ENCODE peak calls at places on chromosomes 5 and 9, in five cellular contexts. I is hepatocyte, Z is fibroblast of lung, P is IMR-90, Q is A549. M is an unnamed sample.

GRCh38 chr9:2764371-2764770 is 47.1 kb downstream of the KCNV2 start:
- DNase-seq in P (peak; percentile 31), Q (no peak), I (no peak), Z (no peak), M (no peak)

GRCh38 chr9:4353236-4353635 is 53.4 kb upstream of the GLIS3 start:
- DNase-seq in I (peak; percentile 31), Q (no peak), P (no peak), Z (no peak), M (no peak)

GRCh38 chr9:120873512-120873911 is 3.5 kb downstream of the PHF19 start:
- DNase-seq in I (peak; percentile 81), Q (peak; percentile 73), Z (no peak), P (no peak), M (peak; percentile 59)

GRCh38 chr5:135438712-135439111 is 8.4 kb downstream of the DCANP1 start:
- DNase-seq in I (no peak), Z (no peak), Q (no peak), P (no peak), M (no peak)

GRCh38 chr5:109218767-109219166 is 191.0 kb downstream of the PJA2 start:
- DNase-seq in I (no peak), Q (no peak), P (no peak), Z (no peak), M (no peak)

GRCh38 chr5:98581416-98581999 is 192.0 kb upstream of the RGMB start:
- DNase-seq in I (no peak), Q (no peak), P (peak; percentile 57), Z (peak; percentile 54), M (no peak)

GRCh38 chr9:70411930-70412677 is 2.4 kb downstream of the KLF9 start:
- DNase-seq in Z (peak; percentile 94), I (peak; percentile 62), Q (no peak), P (peak; percentile 71), M (no peak)

GRCh38 chr9:113444736-113445135 is 18.8 kb upstream of the RGS3 start:
- DNase-seq in Z (no peak), I (no peak), P (no peak), Q (no peak), M (no peak)

GRCh38 chr5:40033411-40033810 is 608.6 kb upstream of the DAB2 start:
- DNase-seq in P (no peak), I (no peak), Q (no peak), Z (no peak), M (peak; percentile 76)

GRCh38 chr9:113350937-113351336 is 1.6 kb downstream of the BSPRY start:
- DNase-seq in Q (no peak), I (no peak), Z (no peak), P (no peak), M (no peak)

GRCh38 chr9:114504341-114505186 is 709 bp downstream of the WHRN start:
- DNase-seq in Q (peak; percentile 60), P (peak; percentile 19), I (peak; percentile 72), Z (peak; percentile 31), M (no peak)

GRCh38 chr9:75039006-75039405 is 10.9 kb upstream of the CARNMT1 start:
- DNase-seq in I (peak; percentile 17), Q (no peak), Z (peak; percentile 78), P (peak; percentile 95), M (no peak)

GRCh38 chr5:44952376-44952775 is 143.6 kb downstream of the MRPS30 start:
- DNase-seq in Z (peak; percentile 26), I (peak; percentile 48), P (peak; percentile 15), Q (peak; percentile 43), M (peak; percentile 75)

GRCh38 chr5:80245986-80246781 is 9.7 kb downstream of the SERINC5 start:
- DNase-seq in Z (peak; percentile 82), Q (no peak), I (no peak), P (peak; percentile 57), M (no peak)

GRCh38 chr5:168818586-168818985 is 239.4 kb upstream of the PANK3 start:
- DNase-seq in Q (no peak), P (no peak), I (no peak), Z (no peak), M (no peak)

GRCh38 chr5:95520176-95520575 is 34.6 kb downstream of the SKIC3 start:
- DNase-seq in Z (no peak), P (no peak), Q (no peak), I (no peak), M (no peak)

GRCh38 chr5:91011029-91011428 is 372.1 kb downstream of the ARRDC3 start:
- DNase-seq in I (no peak), Z (no peak), P (no peak), Q (no peak), M (no peak)

GRCh38 chr5:169988947-169989346 is 8.7 kb upstream of the INSYN2B start:
- DNase-seq in Q (peak; percentile 63), Z (no peak), P (peak; percentile 16), I (no peak), M (no peak)

GRCh38 chr5:157665467-157666085 is 5.8 kb upstream of the C5orf52 start:
- DNase-seq in I (peak; percentile 53), Q (peak; percentile 62), P (peak; percentile 89), Z (peak; percentile 73), M (no peak)

GRCh38 chr5:114324282-114324681 is 37.6 kb upstream of the KCNN2 start:
- DNase-seq in I (no peak), P (peak; percentile 40), Q (no peak), Z (no peak), M (no peak)

GRCh38 chr5:56676091-56676768 is 139.1 kb upstream of the MAP3K1 start:
- DNase-seq in Z (no peak), Q (peak; percentile 6), I (peak; percentile 15), P (no peak), M (no peak)

GRCh38 chr5:57442080-57442839 is 40.4 kb downstream of the ACTBL2 start:
- DNase-seq in Q (peak; percentile 14), Z (peak; percentile 85), I (peak; percentile 42), P (peak; percentile 95), M (no peak)

GRCh38 chr5:135356522-135357318 is 42.3 kb downstream of the MACROH2A1 start:
- DNase-seq in I (peak; percentile 61), P (peak; percentile 67), Q (no peak), Z (peak; percentile 89), M (no peak)

GRCh38 chr5:178471666-178472065 is 118.5 kb downstream of the COL23A1 start:
- DNase-seq in P (no peak), I (no peak), Z (no peak), Q (no peak), M (no peak)

GRCh38 chr5:173518856-173519255 is 97.6 kb downstream of the BOD1 start:
- DNase-seq in I (no peak), Q (no peak), P (no peak), Z (no peak), M (no peak)

GRCh38 chr9:36204906-36205547 is 14.3 kb downstream of the CLTA start:
- DNase-seq in Q (peak; percentile 59), P (no peak), Z (no peak), I (peak; percentile 39), M (no peak)

GRCh38 chr5:72611111-72611724 is 104.0 kb upstream of the ZNF366 start:
- DNase-seq in P (peak; percentile 74), I (peak; percentile 88), Q (peak; percentile 74), Z (peak; percentile 84), M (peak; percentile 77)

GRCh38 chr5:159345336-159345735 is 15.0 kb upstream of the IL12B start:
- DNase-seq in P (no peak), I (no peak), Q (no peak), Z (no peak), M (no peak)

GRCh38 chr9:121637441-121638222 is 13.8 kb upstream of the DAB2IP start:
- DNase-seq in Q (no peak), I (no peak), P (peak; percentile 50), Z (peak; percentile 61), M (no peak)

GRCh38 chr9:133377721-133378216 is 1.6 kb downstream of the STKLD1 start:
- DNase-seq in P (peak; percentile 17), Z (no peak), I (no peak), Q (peak; percentile 58), M (peak; percentile 64)

GRCh38 chr9:83198336-83198735 is 135.4 kb upstream of the RASEF start:
- DNase-seq in P (no peak), I (no peak), Z (no peak), Q (no peak), M (no peak)

GRCh38 chr5:9622891-9623547 is 7.1 kb downstream of the TAS2R1 start:
- DNase-seq in Z (peak; percentile 79), I (peak; percentile 40), Q (no peak), P (peak; percentile 93), M (no peak)

GRCh38 chr9:121954477-121955175 is 138.5 kb downstream of the TTLL11 start:
- DNase-seq in I (no peak), P (peak; percentile 78), Q (no peak), Z (peak; percentile 89), M (no peak)

GRCh38 chr5:40904205-40904993 is 4.9 kb upstream of the C7 start:
- DNase-seq in Q (peak; percentile 71), P (peak; percentile 83), I (peak; percentile 82), Z (peak; percentile 89), M (peak; percentile 84)

GRCh38 chr5:128924299-128924698 is 41.0 kb upstream of the SLC27A6 start:
- DNase-seq in Q (no peak), Z (no peak), P (no peak), I (no peak), M (no peak)

GRCh38 chr5:1847056-1847455 is 35.7 kb downstream of the IRX4 start:
- DNase-seq in I (no peak), P (no peak), Q (no peak), Z (no peak), M (no peak)

GRCh38 chr5:1847611-1848010 is 35.1 kb downstream of the IRX4 start:
- DNase-seq in Q (no peak), P (no peak), I (no peak), Z (no peak), M (no peak)

GRCh38 chr5:1846583-1846982 is 36.1 kb downstream of the IRX4 start:
- DNase-seq in Q (no peak), I (no peak), Z (no peak), P (no peak), M (no peak)

GRCh38 chr5:1844708-1845436 is 37.9 kb downstream of the IRX4 start:
- DNase-seq in P (no peak), Z (no peak), Q (no peak), I (no peak), M (no peak)

GRCh38 chr5:1845696-1846095 is 37.0 kb downstream of the IRX4 start:
- DNase-seq in Z (no peak), I (no peak), Q (no peak), P (no peak), M (no peak)
- H3K4me3 ChIP-seq in Z (no peak overlapping the region), I (no peak overlapping the region), Q (no peak overlapping the region), P (no peak overlapping the region), M (no peak overlapping the region)

GRCh38 chr5:179908528-179908927 is 831 bp upstream of the TBC1D9B start:
- DNase-seq in I (no peak), Q (no peak), P (no peak), Z (no peak), M (no peak)
- H3K4me2 ChIP-seq in I (peak overlapping the region; percentile 96), Q (no peak overlapping the region), P (no peak overlapping the region), Z (no peak overlapping the region), M (peak overlapping the region; percentile 85)

GRCh38 chr5:34487202-34487879 is 168.8 kb upstream of the RAI14 start:
- DNase-seq in Z (peak; percentile 94), I (peak; percentile 55), P (peak; percentile 97), Q (peak; percentile 72), M (no peak)
- H3K4me3 ChIP-seq in Z (no peak overlapping the region), I (no peak overlapping the region), P (no peak overlapping the region), Q (no peak overlapping the region), M (no peak overlapping the region)

GRCh38 chr5:132115375-132115774 is 41.8 kb downstream of the CSF2 start:
- DNase-seq in Z (no peak), Q (no peak), P (no peak), I (no peak), M (no peak)
- H3K4me2 ChIP-seq in Z (no peak overlapping the region), Q (no peak overlapping the region), P (no peak overlapping the region), I (no peak overlapping the region), M (no peak overlapping the region)

M was measured in Karpas-422.